ENCODE peak calls at places on chromosomes 7 and 10, in seven cellular contexts. B is IMR-90, C is esophagus squamous epithelium, X is transverse colon, Y is tibial nerve, I is A549, H is body of pancreas. O is an unnamed sample.

GRCh38 chr10:101716891-101717659 is 22.1 kb upstream of the FBXW4 start:
- DNase-seq in Y (no peak), C (no peak), I (no peak), B (no peak), H (no peak), X (no peak), O (peak; percentile 15)

GRCh38 chr7:55109384-55110167 is 90.8 kb downstream of the EGFR start:
- DNase-seq in Y (no peak), C (no peak), I (peak; percentile 22), X (no peak), B (peak; percentile 68), H (no peak), O (peak; percentile 68)

GRCh38 chr7:2037805-2038635 is 194.7 kb downstream of the MAD1L1 start:
- DNase-seq in I (no peak), H (peak; percentile 50), C (no peak), Y (no peak), X (no peak), B (peak; percentile 80), O (no peak)

GRCh38 chr10:27513451-27514191 is 9.5 kb downstream of the RAB18 start:
- DNase-seq in Y (no peak), I (no peak), X (no peak), C (no peak), H (no peak), B (peak; percentile 57), O (no peak)

GRCh38 chr10:3935933-3936359 is 150.9 kb upstream of the KLF6 start:
- DNase-seq in H (peak; percentile 76), C (no peak), B (no peak), X (peak; percentile 79), I (no peak), Y (no peak), O (no peak)

GRCh38 chr7:120444650-120445049 is 171.7 kb downstream of the KCND2 start:
- DNase-seq in Y (no peak), X (no peak), I (no peak), H (no peak), B (no peak), C (no peak), O (no peak)

GRCh38 chr7:30349170-30349569 is 64.8 kb downstream of the ZNRF2 start:
- DNase-seq in X (no peak), Y (no peak), B (no peak), I (no peak), H (no peak), C (no peak), O (no peak)

GRCh38 chr7:57425969-57426628 is 23.9 kb upstream of the ZNF716 start:
- DNase-seq in I (no peak), H (no peak), C (no peak), Y (no peak), B (no peak), X (no peak), O (peak; percentile 72)

GRCh38 chr10:44963772-44964633 is 4.4 kb downstream of the RASSF4 start:
- DNase-seq in X (no peak), Y (peak; percentile 83), B (no peak), H (peak; percentile 68), C (no peak), I (no peak), O (peak; percentile 89)

GRCh38 chr7:24885716-24886115 is 94.3 kb downstream of the OSBPL3 start:
- DNase-seq in Y (no peak), H (no peak), I (no peak), C (no peak), B (no peak), X (no peak), O (no peak)

GRCh38 chr7:92625617-92626016 is 35.4 kb upstream of the FAM133B start:
- DNase-seq in Y (no peak), B (peak; percentile 33), H (no peak), C (no peak), I (no peak), X (no peak), O (no peak)

GRCh38 chr7:24978837-24979469 is 1.0 kb downstream of the OSBPL3 start:
- DNase-seq in X (peak; percentile 28), C (no peak), I (no peak), Y (no peak), H (no peak), B (no peak), O (no peak)

GRCh38 chr10:32357056-32357735 is 10.2 kb upstream of the EPC1 start:
- DNase-seq in I (no peak), Y (no peak), B (no peak), H (no peak), X (no peak), C (no peak), O (no peak)

GRCh38 chr10:97434055-97434454 is 8.1 kb downstream of the PGAM1 start:
- DNase-seq in Y (no peak), X (no peak), B (no peak), C (no peak), H (no peak), I (no peak), O (no peak)

DNA sequence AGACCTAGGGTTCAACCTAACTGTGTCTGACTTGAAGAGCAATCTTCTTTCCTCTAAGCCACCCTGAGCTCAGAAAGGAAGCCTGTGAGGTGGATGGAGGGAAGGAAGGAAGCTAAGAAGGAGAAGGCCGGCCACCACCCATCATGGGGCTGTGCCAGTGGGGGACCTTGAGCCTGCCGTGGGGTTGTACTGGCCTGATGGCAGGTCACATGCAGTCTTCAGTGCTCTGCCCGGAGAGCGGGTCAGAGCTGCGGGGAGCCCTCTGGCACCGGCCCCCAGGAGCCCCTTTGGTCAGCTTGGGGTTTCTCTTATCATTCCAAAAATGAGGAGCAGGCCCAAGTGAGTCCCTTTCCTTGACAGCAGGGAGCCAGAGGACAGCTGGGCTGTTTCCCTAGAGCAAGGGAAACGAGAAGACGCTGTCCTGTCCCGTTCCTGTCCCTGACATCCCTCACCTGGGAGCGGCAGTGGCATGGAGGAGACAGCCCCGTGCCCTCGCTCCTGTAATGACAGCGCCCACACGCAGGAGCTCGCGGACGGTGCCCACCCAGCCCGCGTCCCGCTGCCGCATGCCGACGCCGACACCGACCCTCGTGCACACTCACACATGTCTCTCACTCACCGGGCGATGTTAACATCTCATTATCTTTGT is 31.5 kb downstream of the GBX1 start:
- DNase-seq in I (no peak), X (no peak), B (no peak), Y (no peak), H (peak; percentile 8), C (no peak), O (peak; percentile 82)
- TF ChIP-seq POLR2A in I (no peak), X (no peak), B (no peak), Y (no peak), H (no peak), C (no peak), O (no peak)

GRCh38 chr7:148541891-148542504 is 48.6 kb upstream of the C7orf33 start:
- DNase-seq in H (no peak), B (no peak), I (no peak), Y (no peak), X (no peak), C (no peak), O (no peak)

GRCh38 chr7:148535227-148535626 is 55.3 kb upstream of the C7orf33 start:
- DNase-seq in H (no peak), C (no peak), B (no peak), I (peak; percentile 11), X (peak; percentile 15), Y (no peak), O (no peak)

GRCh38 chr7:148543302-148543701 is 47.3 kb upstream of the C7orf33 start:
- DNase-seq in X (no peak), Y (no peak), B (no peak), I (no peak), H (no peak), C (no peak), O (no peak)

GRCh38 chr7:148540041-148540738 is 50.4 kb upstream of the C7orf33 start:
- DNase-seq in C (no peak), Y (no peak), I (peak; percentile 47), X (no peak), H (no peak), B (peak; percentile 59), O (no peak)

DNA sequence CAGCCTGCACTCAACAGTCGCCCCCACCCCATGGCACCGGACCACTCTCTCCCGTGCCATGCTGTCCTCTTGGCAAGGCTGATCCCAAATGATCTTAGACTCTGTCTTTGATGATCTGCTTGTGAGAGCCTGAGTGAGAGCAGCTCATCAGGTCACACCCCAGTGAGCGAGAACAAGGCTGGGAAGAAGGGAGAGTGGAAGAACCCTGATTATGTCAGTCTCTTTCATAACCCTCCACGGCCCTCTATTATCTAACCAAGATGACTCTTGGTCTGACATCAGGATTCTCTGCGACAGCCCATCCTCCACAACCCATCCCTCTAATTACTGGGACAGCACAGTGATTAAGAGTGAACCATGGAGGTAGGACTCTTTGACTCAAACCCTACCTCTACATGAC is 53.1 kb upstream of the C7orf33 start:
- DNase-seq in X (no peak), B (no peak), H (no peak), C (no peak), Y (no peak), I (no peak), O (no peak)
- H3K4me3 ChIP-seq in X (no peak overlapping the region), B (no peak overlapping the region), H (no peak overlapping the region), C (no peak overlapping the region), Y (no peak overlapping the region), I (no peak overlapping the region), O (no peak overlapping the region)

GRCh38 chr10:5932345-5932744 is 42.3 kb downstream of the FBH1 start:
- DNase-seq in I (no peak), Y (no peak), C (no peak), H (no peak), X (no peak), B (no peak), O (no peak)
- TF ChIP-seq POLR2A in I (no peak), Y (no peak), C (no peak), H (no peak), X (no peak), B (no peak), O (no peak)

DNA sequence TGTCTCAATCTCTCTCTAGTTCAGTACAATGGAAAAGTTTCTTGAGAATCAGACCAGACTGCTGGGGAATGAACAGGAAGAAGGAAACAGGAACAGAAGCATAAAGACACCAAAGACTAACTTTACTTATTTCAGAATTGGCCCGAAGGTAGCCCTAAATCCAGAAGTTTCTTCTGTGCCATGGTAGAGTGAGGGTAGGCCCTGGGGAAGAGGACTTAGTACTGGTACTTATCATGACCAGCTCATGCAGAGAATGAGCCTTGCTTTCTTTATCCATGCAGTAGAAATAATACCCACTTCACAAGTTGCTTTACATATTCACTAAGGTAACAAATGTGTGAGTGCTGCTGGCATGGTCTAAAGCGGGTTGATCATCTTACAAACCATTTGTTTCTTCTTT is 153.8 kb downstream of the CELF2 start:
- DNase-seq in X (no peak), Y (no peak), B (no peak), I (no peak), H (no peak), C (no peak), O (no peak)
- H3K4me3 ChIP-seq in X (peak overlapping the region; percentile 6), Y (no peak overlapping the region), B (no peak overlapping the region), I (no peak overlapping the region), H (no peak overlapping the region), C (no peak overlapping the region), O (no peak overlapping the region)

DNA sequence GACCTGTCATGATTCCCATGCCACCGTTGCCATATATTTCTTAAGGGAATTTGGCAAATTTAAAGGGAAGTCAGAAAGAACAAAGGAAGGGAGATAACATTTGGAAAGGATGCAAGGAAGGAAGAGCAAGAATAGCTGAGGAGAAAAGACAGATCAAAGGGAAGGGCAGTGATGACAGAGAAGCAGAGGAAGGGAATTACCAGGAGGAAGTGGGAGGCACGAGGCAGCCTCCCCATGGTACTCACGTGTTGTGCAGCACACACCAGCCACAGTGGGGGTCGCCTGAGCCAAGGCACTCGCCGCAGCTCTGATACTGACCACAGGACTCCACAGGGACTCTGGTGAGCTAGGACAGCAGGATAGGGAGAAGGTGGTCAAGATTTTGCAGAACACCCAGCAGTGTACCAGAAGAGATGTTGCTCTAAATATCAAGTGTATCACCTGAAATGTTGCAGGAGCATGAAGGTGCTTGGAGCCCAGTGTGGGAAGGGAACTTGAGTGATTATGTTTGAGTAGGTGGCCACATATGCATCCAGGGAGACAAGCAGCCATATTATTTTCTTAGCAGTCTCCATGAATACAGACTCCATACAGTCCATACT is 335.3 kb downstream of the PLXNA4 start:
- DNase-seq in I (no peak), H (no peak), Y (no peak), C (no peak), X (no peak), B (no peak), O (no peak)
- TF ChIP-seq POLR2A in I (no peak), H (no peak), Y (no peak), C (no peak), X (no peak), B (no peak), O (no peak)

O was measured in lower leg skin.